ENCODE peak calls at places on chromosomes 5 and 9, in seven cellular contexts. Z is astrocyte of the hippocampus, B is NCI-H748 treated with DMSO at 0.1 percent for 48 hours, C is SK-N-DZ, U is foreskin fibroblast, K is neural crest cell, R is mammary epithelial cell. F is an unnamed sample.

GRCh38 chr5:150765789-150766149 is 7.0 kb upstream of the DCTN4 start:
- DNase-seq in Z (no peak), B (no peak), C (no peak), U (no peak), K (no peak), R (no peak), F (no peak)

GRCh38 chr5:14036947-14037346 is 92.5 kb upstream of the DNAH5 start:
- DNase-seq in Z (peak), B (no peak), C (no peak), U (no peak), K (no peak), R (peak), F (peak)

GRCh38 chr5:159735749-159736660 is 180.3 kb upstream of the ADRA1B start:
- DNase-seq in Z (no peak), B (no peak), C (no peak), U (peak), K (no peak), R (peak), F (peak)

GRCh38 chr9:93197670-93198069 is 13.7 kb downstream of the WNK2 start:
- DNase-seq in Z (no peak), B (no peak), C (no peak), U (no peak), K (no peak), R (no peak), F (no peak)

GRCh38 chr9:8382777-8383527 is 583.4 kb upstream of the DMAC1 start:
- DNase-seq in Z (peak), B (no peak), C (no peak), U (no peak), K (no peak), R (no peak), F (no peak)

GRCh38 chr9:15289590-15289989 is 17.4 kb downstream of the TTC39B start:
- DNase-seq in Z (no peak), B (no peak), C (no peak), U (no peak), K (no peak), R (no peak), F (no peak)

GRCh38 chr9:125183054-125183453 is 6.5 kb downstream of the PPP6C start:
- DNase-seq in Z (peak), B (no peak), C (no peak), U (no peak), K (no peak), R (no peak), F (no peak)

GRCh38 chr5:18686253-18686652 is 1052.0 kb downstream of the TAF11L14 start:
- DNase-seq in Z (no peak), B (no peak), C (no peak), U (no peak), K (no peak), R (no peak), F (no peak)